ENCODE peak calls at places on chromosome 9, in six cellular contexts. H is neural progenitor cell, B is choroid plexus epithelial cell, W is pancreas, U is psoas muscle, K is astrocyte of the cerebellum. R is an unnamed sample.

GRCh38 chr9:89670806-89671434 is 66.1 kb downstream of the GADD45G start:
- DNase-seq in B (no peak), H (no peak), K (no peak), W (no peak), U (no peak), R (no peak)

GRCh38 chr9:137319434-137319975 is 17.4 kb upstream of the NRARP start:
- DNase-seq in W (no peak), H (no peak), B (no peak), K (no peak), U (peak), R (no peak)

GRCh38 chr9:76646249-76646648 is 118.0 kb upstream of the PCA3 start:
- DNase-seq in B (peak), H (no peak), W (no peak), K (peak), U (no peak), R (peak)

GRCh38 chr9:118929317-118929716 is 439.9 kb downstream of the BRINP1 start:
- DNase-seq in H (no peak), K (peak), B (peak), U (no peak), W (no peak), R (peak)

GRCh38 chr9:134130503-134131375 is 5.1 kb upstream of the WDR5 start:
- DNase-seq in B (no peak), H (peak), U (peak), W (peak), K (no peak), R (peak)

GRCh38 chr9:133568186-133568585 is 33.7 kb downstream of the ADAMTSL2 start:
- DNase-seq in H (no peak), U (no peak), K (no peak), W (no peak), B (no peak), R (no peak)

GRCh38 chr9:97710356-97711222 is 13.4 kb upstream of the XPA start:
- DNase-seq in U (no peak), K (peak), H (peak), B (peak), W (peak), R (peak)

GRCh38 chr9:107999890-108000289 is 510.3 kb upstream of the KLF4 start:
- DNase-seq in U (no peak), W (no peak), H (no peak), K (no peak), B (no peak), R (peak)

GRCh38 chr9:79446540-79447307 is 125.0 kb upstream of the TLE4 start:
- DNase-seq in K (no peak), W (no peak), U (no peak), B (no peak), H (no peak), R (no peak)

GRCh38 chr9:5900622-5901021 is 9.9 kb downstream of the MLANA start:
- DNase-seq in U (no peak), W (no peak), B (no peak), H (no peak), K (no peak), R (no peak)

GRCh38 chr9:105359899-105360298 is 87.9 kb upstream of the FSD1L start:
- DNase-seq in H (no peak), K (peak), B (peak), U (no peak), W (no peak), R (peak)

GRCh38 chr9:88818495-88819201 is 172.6 kb upstream of the S1PR3 start:
- DNase-seq in K (peak), U (no peak), B (peak), W (no peak), H (peak), R (peak)

GRCh38 chr9:4832786-4833579 is 40.2 kb downstream of the RCL1 start:
- DNase-seq in K (peak), W (peak), H (no peak), B (peak), U (no peak), R (peak)

GRCh38 chr9:81035171-81035570 is 654.2 kb downstream of the TLE1 start:
- DNase-seq in B (peak), K (peak), H (no peak), U (no peak), W (no peak), R (peak)

GRCh38 chr9:83554278-83554677 is 16.1 kb upstream of the FRMD3 start:
- DNase-seq in U (peak), K (no peak), H (no peak), W (no peak), B (peak), R (peak)

GRCh38 chr9:74645007-74645639 is 148.0 kb downstream of the RORB start:
- DNase-seq in K (no peak), H (peak), B (peak), U (no peak), W (no peak), R (peak)

GRCh38 chr9:95780751-95781150 is 94.7 kb upstream of the ERCC6L2 start:
- DNase-seq in K (no peak), U (no peak), W (no peak), H (peak), B (no peak), R (no peak)

GRCh38 chr9:3879315-3879714 is 353.5 kb upstream of the RFX3 start:
- DNase-seq in U (peak), W (no peak), K (no peak), H (no peak), B (no peak), R (no peak)

GRCh38 chr9:68446836-68447235 is 90.4 kb downstream of the PGM5 start:
- DNase-seq in K (no peak), W (no peak), H (no peak), B (no peak), U (peak), R (no peak)

GRCh38 chr9:90925581-90926257 is 124.1 kb downstream of the SYK start:
- DNase-seq in W (no peak), U (no peak), K (no peak), B (peak), H (no peak), R (peak)

GRCh38 chr9:101372327-101373118 is 12.3 kb downstream of the BAAT start:
- DNase-seq in H (no peak), W (no peak), K (no peak), U (no peak), B (no peak), R (no peak)

GRCh38 chr9:95092321-95093072 is 225.0 kb downstream of the FANCC start:
- DNase-seq in W (no peak), B (peak), U (no peak), K (peak), H (peak), R (peak)

DNA sequence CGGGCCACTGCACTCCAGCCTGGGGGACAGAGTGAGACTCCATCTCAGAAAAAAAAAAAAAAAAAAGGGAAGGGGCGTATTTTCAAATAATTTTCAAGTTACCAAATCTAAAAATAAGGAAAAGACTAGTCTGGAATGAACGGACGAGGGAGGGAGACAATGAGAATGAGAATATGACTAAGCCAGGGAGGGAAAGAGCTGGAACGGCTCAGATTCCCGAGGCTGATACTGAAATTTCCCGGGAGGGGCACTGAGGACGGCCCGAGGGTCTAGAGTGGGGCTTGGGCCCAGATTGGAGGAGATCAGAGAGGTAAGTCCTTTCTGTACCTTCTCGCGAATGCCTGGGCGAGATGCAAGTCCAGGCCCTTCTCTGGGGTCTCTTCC is 3.4 kb upstream of the CCIN start:
- DNase-seq in H (no peak), W (no peak), B (no peak), U (no peak), K (no peak), R (peak)
- H3K4me3 ChIP-seq in H (no peak), W (peak), B (no peak), U (peak), K (no peak), R (peak)

GRCh38 chr9:16727452-16728127 is 142.9 kb downstream of the BNC2 start:
- DNase-seq in K (no peak), H (no peak), W (no peak), B (peak), U (no peak), R (peak)

GRCh38 chr9:16725066-16725465 is 145.4 kb downstream of the BNC2 start:
- DNase-seq in U (no peak), B (no peak), W (no peak), H (no peak), K (no peak), R (no peak)

GRCh38 chr9:16726023-16726422 is 144.4 kb downstream of the BNC2 start:
- DNase-seq in W (no peak), K (peak), B (peak), U (no peak), H (peak), R (peak)

GRCh38 chr9:16728128-16728505 is 142.4 kb downstream of the BNC2 start:
- DNase-seq in W (no peak), H (no peak), K (no peak), B (no peak), U (no peak), R (peak)

GRCh38 chr9:16726718-16727451 is 143.6 kb downstream of the BNC2 start:
- DNase-seq in H (peak), K (peak), W (peak), B (peak), U (peak), R (peak)
- H3K4me3 ChIP-seq in H (peak), K (peak), W (peak), B (peak), U (peak), R (peak)

GRCh38 chr9:121272401-121272948 is 4.5 kb downstream of the GSN start:
- DNase-seq in K (no peak), B (no peak), H (no peak), W (no peak), U (no peak), R (no peak)
- H3K4me3 ChIP-seq in K (no peak), B (no peak), H (no peak), W (no peak), U (peak), R (no peak)

GRCh38 chr9:7071916-7072315 is 314.1 kb downstream of the KDM4C start:
- DNase-seq in B (no peak), U (no peak), H (no peak), W (no peak), K (no peak), R (no peak)
- H3K4me3 ChIP-seq in B (no peak), U (no peak), H (no peak), W (no peak), K (no peak), R (no peak)

GRCh38 chr9:123174887-123175518 is 93.4 kb downstream of the STRBP start:
- DNase-seq in W (no peak), U (no peak), B (no peak), H (no peak), K (no peak), R (no peak)
- H3K4me3 ChIP-seq in W (no peak), U (no peak), B (no peak), H (no peak), K (no peak), R (no peak)